ENCODE peak calls at places on chromosomes 16 and 17, in four cellular contexts. J, X, H and P are unnamed samples.

GRCh38 chr17:53948323-53948722 is 125.6 kb downstream of the KIF2B start:
- DNase-seq in J (no peak), X (no peak), H (no peak), P (no peak)

GRCh38 chr17:30549864-30550511 is 72.8 kb downstream of the GOSR1 start:
- DNase-seq in J (peak), X (no peak), H (no peak), P (no peak)

GRCh38 chr17:4534928-4535666 is 20.1 kb downstream of the MYBBP1A start:
- DNase-seq in J (no peak), H (no peak), X (no peak), P (no peak)

GRCh38 chr16:81523387-81524115 is 78.9 kb downstream of the CMIP start:
- DNase-seq in X (peak), J (no peak), H (no peak), P (peak)

GRCh38 chr16:1450218-1450617 is 5.9 kb upstream of the CCDC154 start:
- DNase-seq in J (no peak), H (no peak), X (no peak), P (no peak)

GRCh38 chr16:78098087-78098486 is 1.4 kb upstream of the WWOX start:
- DNase-seq in J (no peak), H (no peak), X (no peak), P (no peak)

GRCh38 chr17:82823004-82823403 is 16.8 kb downstream of the ZNF750 start:
- DNase-seq in X (no peak), J (no peak), H (no peak), P (no peak)

GRCh38 chr17:79789943-79790804 is 6.7 kb downstream of the CBX8 start:
- DNase-seq in H (no peak), X (no peak), J (no peak), P (peak)

GRCh38 chr16:11797166-11797956 is at the start of gene ZC3H7A:
- DNase-seq in H (peak), X (peak), J (peak), P (peak)

GRCh38 chr17:31587462-31587861 is 196.0 kb downstream of the RAB11FIP4 start:
- DNase-seq in J (no peak), H (no peak), X (no peak), P (no peak)

GRCh38 chr17:74757931-74758845 is 9.8 kb downstream of the NHERF1 start:
- DNase-seq in H (no peak), J (no peak), X (no peak), P (peak)

GRCh38 chr17:80738020-80738380 is 193.4 kb downstream of the RPTOR start:
- DNase-seq in J (no peak), X (no peak), H (no peak), P (no peak)

GRCh38 chr16:89572478-89573205 is 2.9 kb upstream of the CPNE7 start:
- DNase-seq in X (no peak), J (no peak), H (no peak), P (no peak)

GRCh38 chr17:29241015-29241963 is 5.4 kb upstream of the CRYBA1 start:
- DNase-seq in J (peak), H (no peak), X (no peak), P (peak)

GRCh38 chr17:43651621-43652480 is 9.9 kb downstream of the MEOX1 start:
- DNase-seq in H (no peak), J (no peak), X (no peak), P (no peak)

GRCh38 chr17:2025220-2025621 is at the start of gene RTN4RL1:
- DNase-seq in H (peak), J (peak), X (peak), P (peak)

GRCh38 chr17:46000292-46000691 is 1.2 kb downstream of the STH start:
- DNase-seq in H (no peak), J (no peak), X (no peak), P (no peak)

GRCh38 chr17:66474810-66475497 is 172.5 kb downstream of the PRKCA start:
- DNase-seq in H (no peak), J (no peak), X (no peak), P (no peak)

GRCh38 chr17:68771867-68772515 is 170.8 kb upstream of the FAM20A start:
- DNase-seq in J (no peak), X (no peak), H (no peak), P (peak)

GRCh38 chr17:19378416-19379293 is at the start of gene MAPK7:
- DNase-seq in X (no peak), J (peak), H (peak), P (no peak)

GRCh38 chr17:61469949-61470348 is 17.7 kb downstream of the TBX4 start:
- DNase-seq in H (no peak), J (peak), X (no peak), P (no peak)

GRCh38 chr16:19266774-19267173 is 18.8 kb upstream of the CLEC19A start:
- DNase-seq in H (no peak), J (no peak), X (no peak), P (no peak)

GRCh38 chr17:79802736-79803420 is 6.0 kb upstream of the CBX8 start:
- DNase-seq in X (no peak), H (no peak), J (no peak), P (no peak)

GRCh38 chr16:81790277-81790676 is 11.2 kb downstream of the PLCG2 start:
- DNase-seq in H (no peak), X (no peak), J (no peak), P (no peak)

GRCh38 chr17:32855620-32856019 is 21.3 kb downstream of the MYO1D start:
- DNase-seq in H (no peak), X (no peak), J (no peak), P (no peak)

GRCh38 chr17:32854177-32854576 is 22.7 kb downstream of the MYO1D start:
- DNase-seq in H (no peak), X (no peak), J (no peak), P (peak)

GRCh38 chr17:32849879-32850278 is 27.0 kb downstream of the MYO1D start:
- DNase-seq in H (no peak), J (no peak), X (no peak), P (no peak)

GRCh38 chr17:32852811-32853210 is 24.1 kb downstream of the MYO1D start:
- DNase-seq in X (no peak), J (no peak), H (no peak), P (peak)

GRCh38 chr17:32854834-32855389 is 22.0 kb downstream of the MYO1D start:
- DNase-seq in X (no peak), H (no peak), J (no peak), P (peak)
- TF ChIP-seq CTCF in X (no peak), H (no peak), J (no peak), P (peak)

DNA sequence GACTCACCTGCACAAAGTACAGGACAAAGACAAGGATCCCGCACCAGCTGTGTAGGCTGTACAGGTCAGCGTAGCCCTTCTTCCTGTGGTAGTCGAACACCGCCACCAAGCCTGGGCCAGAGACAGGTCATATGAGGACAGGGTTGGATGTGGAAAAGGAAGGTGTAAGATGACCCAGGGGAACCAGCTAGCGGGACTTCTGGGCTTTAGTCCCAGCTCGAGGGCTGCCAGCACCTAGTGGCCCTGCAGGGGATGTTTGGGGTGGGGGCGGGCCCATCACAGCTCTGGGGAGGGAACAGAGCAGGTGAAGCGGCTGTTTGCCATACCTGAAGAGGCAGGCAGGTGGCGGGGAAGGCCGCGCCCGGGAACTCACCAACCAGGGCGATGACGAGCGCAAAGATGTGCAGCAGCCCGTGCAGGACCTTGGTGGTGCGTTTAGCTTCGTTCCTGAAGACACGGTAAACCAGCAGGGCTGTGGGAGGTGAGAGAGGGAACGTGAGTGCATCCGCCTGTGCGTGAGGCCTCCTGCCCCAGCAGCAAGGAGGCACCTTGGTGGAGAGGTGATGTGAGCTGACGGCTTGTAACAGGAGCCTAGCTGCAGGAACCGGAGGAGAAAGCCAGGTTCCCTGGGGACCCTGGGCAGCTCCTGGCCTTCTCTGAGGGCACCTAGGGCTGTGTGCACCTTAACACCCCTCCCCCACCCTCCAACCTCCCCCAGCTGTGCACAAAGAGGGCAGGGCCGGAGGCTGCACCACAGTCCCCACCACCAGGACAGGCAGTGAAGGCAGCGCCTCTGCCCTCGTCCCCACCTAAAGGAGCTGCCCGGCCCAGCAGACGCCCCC is 10.2 kb downstream of the CYB561 start:
- DNase-seq in H (no peak), J (no peak), X (no peak), P (no peak)
- TF ChIP-seq CTCF in H (no peak), J (no peak), X (no peak), P (peak)

GRCh38 chr17:77178050-77178449 is 37.3 kb downstream of the SEC14L1 start:
- DNase-seq in H (no peak), X (no peak), J (no peak), P (no peak)
- TF ChIP-seq CTCF in H (no peak), X (no peak), J (no peak), P (no peak)

GRCh38 chr16:9913604-9914330 is 268.5 kb downstream of the GRIN2A start:
- DNase-seq in H (no peak), J (no peak), X (no peak), P (no peak)

DNA sequence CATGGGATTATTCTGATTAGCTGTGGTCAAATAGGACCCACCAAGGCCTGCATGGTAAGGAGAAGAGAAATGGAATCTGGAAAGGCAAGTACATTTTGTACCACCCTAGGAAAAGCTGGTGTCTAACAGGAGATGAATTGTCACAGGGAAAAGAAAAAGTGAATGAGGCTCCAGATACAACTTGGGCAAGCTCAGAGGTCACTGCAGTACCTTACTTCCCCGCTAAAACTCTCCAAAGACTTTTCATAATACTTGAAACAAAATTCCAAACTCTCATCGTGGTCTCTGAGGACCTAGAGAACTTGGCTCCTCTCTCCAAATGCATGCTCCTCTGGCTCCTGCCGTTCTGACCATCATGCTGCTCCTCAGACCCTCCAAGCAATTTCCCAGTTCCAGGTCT is 262.8 kb downstream of the GRIN2A start:
- DNase-seq in J (no peak), X (no peak), H (no peak), P (no peak)
- TF ChIP-seq CTCF in J (no peak), X (no peak), H (no peak), P (no peak)

GRCh38 chr16:23807028-23807427 is 28.8 kb upstream of the PRKCB start:
- DNase-seq in X (no peak), J (no peak), H (peak), P (no peak)

GRCh38 chr16:23801387-23801786 is 34.4 kb upstream of the PRKCB start:
- DNase-seq in J (peak), H (peak), X (peak), P (peak)

GRCh38 chr16:23803591-23804123 is 32.1 kb upstream of the PRKCB start:
- DNase-seq in J (no peak), X (peak), H (peak), P (peak)
- TF ChIP-seq CTCF in J (peak), X (peak), H (peak), P (peak)

GRCh38 chr16:86986136-86986535 is 331.1 kb downstream of the C16orf95 start:
- DNase-seq in J (no peak), H (no peak), X (no peak), P (no peak)
- TF ChIP-seq CTCF in J (no peak), H (no peak), X (no peak), P (no peak)